ENCODE peak calls at places on chromosome 20, in five cellular contexts. L, Z, R, J and F are unnamed samples.

GRCh38 chr20:48901326-48901725 is 20.2 kb upstream of the ARFGEF2 start:
- DNase-seq in L (no peak), Z (no peak), R (no peak), J (no peak), F (no peak)

GRCh38 chr20:2801459-2801728 is 967 bp upstream of the CPXM1 start:
- DNase-seq in L (no peak), Z (no peak), R (no peak), J (no peak), F (no peak)

GRCh38 chr20:5871720-5872410 is 78.5 kb downstream of the TRMT6 start:
- DNase-seq in L (no peak), Z (no peak), R (no peak), J (no peak), F (no peak)

GRCh38 chr20:23112595-23112994 is 26.5 kb upstream of the CD93 start:
- DNase-seq in L (no peak), Z (no peak), R (no peak), J (no peak), F (no peak)

GRCh38 chr20:63552481-63553249 is 1.3 kb upstream of the FNDC11 start:
- DNase-seq in L (no peak), Z (no peak), R (peak; percentile 42), J (no peak), F (no peak)

GRCh38 chr20:41694796-41695195 is 76.6 kb upstream of the CHD6 start:
- DNase-seq in L (no peak), Z (no peak), R (no peak), J (no peak), F (no peak)

GRCh38 chr20:48604426-48604825 is 223.4 kb downstream of the PREX1 start:
- DNase-seq in L (no peak), Z (no peak), R (no peak), J (peak; percentile 40), F (no peak)

GRCh38 chr20:6764619-6765018 is 2.9 kb upstream of the BMP2 start:
- DNase-seq in L (no peak), Z (no peak), R (no peak), J (no peak), F (no peak)

GRCh38 chr20:32463642-32464400 is 105.7 kb downstream of the ASXL1 start:
- DNase-seq in L (no peak), Z (no peak), R (no peak), J (peak; percentile 90), F (no peak)

GRCh38 chr20:35972445-35972844 is 4.1 kb downstream of the CNBD2 start:
- DNase-seq in L (no peak), Z (no peak), R (no peak), J (no peak), F (peak; percentile 27)

GRCh38 chr20:4811661-4812181 is 90.0 kb downstream of the PRND start:
- DNase-seq in L (no peak), Z (no peak), R (no peak), J (peak; percentile 84), F (no peak)

GRCh38 chr20:45970646-45971424 is 1.2 kb downstream of the ZNF335 start:
- DNase-seq in L (no peak), Z (no peak), R (peak; percentile 20), J (no peak), F (peak; percentile 11)

GRCh38 chr20:37755665-37756064 is 61.8 kb downstream of the CTNNBL1 start:
- DNase-seq in L (no peak), Z (no peak), R (peak; percentile 5), J (no peak), F (no peak)

GRCh38 chr20:62453186-62453808 is 22.5 kb downstream of the GATA5 start:
- DNase-seq in L (no peak), Z (no peak), R (no peak), J (no peak), F (no peak)

GRCh38 chr20:37354210-37355195 is 8.6 kb downstream of the SRC start:
- DNase-seq in L (no peak), Z (no peak), R (no peak), J (peak; percentile 63), F (no peak)

GRCh38 chr20:8156603-8157079 is 24.6 kb downstream of the PLCB1 start:
- DNase-seq in L (no peak), Z (no peak), R (peak; percentile 8), J (no peak), F (peak; percentile 29)

GRCh38 chr20:13449868-13450441 is 188.8 kb downstream of the TASP1 start:
- DNase-seq in L (no peak), Z (no peak), R (no peak), J (no peak), F (no peak)

GRCh38 chr20:51678041-51678697 is 90.0 kb downstream of the ATP9A start:
- DNase-seq in L (no peak), Z (no peak), R (no peak), J (no peak), F (no peak)

GRCh38 chr20:62365814-62366369 is 1.2 kb downstream of the LAMA5 start:
- DNase-seq in L (no peak), Z (no peak), R (peak; percentile 81), J (peak; percentile 80), F (no peak)

GRCh38 chr20:4922186-4922585 is 79.1 kb downstream of the SLC23A2 start:
- DNase-seq in L (no peak), Z (no peak), R (no peak), J (no peak), F (no peak)

GRCh38 chr20:15760217-15760567 is 813.1 kb downstream of the KIF16B start:
- DNase-seq in L (no peak), Z (no peak), R (no peak), J (no peak), F (no peak)

GRCh38 chr20:58852559-58853271 is at the start of gene GNAS:
- DNase-seq in L (peak; percentile 69), Z (peak; percentile 11), R (peak; percentile 73), J (no peak), F (peak; percentile 26)

GRCh38 chr20:42370086-42370485 is 751.9 kb upstream of the CHD6 start:
- DNase-seq in L (no peak), Z (no peak), R (no peak), J (no peak), F (no peak)

GRCh38 chr20:14915356-14915755 is 577.9 kb upstream of the FLRT3 start:
- DNase-seq in L (no peak), Z (no peak), R (no peak), J (peak; percentile 68), F (no peak)

GRCh38 chr20:23366384-23366783 is 4.4 kb downstream of the GZF1 start:
- DNase-seq in L (peak; percentile 63), Z (no peak), R (peak; percentile 60), J (no peak), F (no peak)

GRCh38 chr20:2293971-2294370 is 1.8 kb upstream of the TGM3 start:
- DNase-seq in L (no peak), Z (no peak), R (no peak), J (no peak), F (no peak)

GRCh38 chr20:50169329-50169823 is 15.9 kb upstream of the PEDS1 start:
- DNase-seq in L (peak; percentile 75), Z (peak; percentile 50), R (peak; percentile 76), J (peak; percentile 88), F (peak; percentile 62)

GRCh38 chr20:47099093-47099492 is 204.4 kb downstream of the EYA2 start:
- DNase-seq in L (no peak), Z (no peak), R (no peak), J (no peak), F (no peak)

GRCh38 chr20:17646901-17647301 is 35.1 kb downstream of the RRBP1 start:
- DNase-seq in L (no peak), Z (no peak), R (no peak), J (peak; percentile 57), F (no peak)

GRCh38 chr20:58891686-58892125 is 39.2 kb downstream of the GNAS start:
- DNase-seq in L (peak; percentile 55), Z (no peak), R (peak; percentile 47), J (peak; percentile 70), F (peak; percentile 19)

GRCh38 chr20:39849664-39850063 is 839.4 kb downstream of the MAFB start:
- DNase-seq in L (no peak), Z (peak; percentile 83), R (peak; percentile 90), J (peak; percentile 89), F (peak; percentile 88)

GRCh38 chr20:63100926-63101699 is 94.3 kb upstream of the BHLHE23 start:
- DNase-seq in L (no peak), Z (no peak), R (no peak), J (peak; percentile 56), F (no peak)

GRCh38 chr20:47503685-47504084 is 2.0 kb downstream of the NCOA3 start:
- DNase-seq in L (no peak), Z (no peak), R (no peak), J (no peak), F (no peak)

GRCh38 chr20:54723723-54724122 is 248.3 kb downstream of the DOK5 start:
- DNase-seq in L (no peak), Z (no peak), R (no peak), J (no peak), F (no peak)

GRCh38 chr20:35277127-35277526 is 795 bp downstream of the MMP24OS start:
- DNase-seq in L (no peak), Z (no peak), R (no peak), J (no peak), F (no peak)

GRCh38 chr20:16209826-16210365 is 363.4 kb downstream of the KIF16B start:
- DNase-seq in L (no peak), Z (no peak), R (no peak), J (no peak), F (no peak)

GRCh38 chr20:43870484-43870883 is 44.2 kb upstream of the TOX2 start:
- DNase-seq in L (no peak), Z (no peak), R (no peak), J (no peak), F (no peak)
- TF ChIP-seq CTCF in L (no peak), Z (no peak), R (no peak), J (no peak), F (no peak)

GRCh38 chr20:650954-651353 is 2.0 kb downstream of the SRXN1 start:
- DNase-seq in L (no peak), Z (no peak), R (no peak), J (no peak), F (no peak)
- TF ChIP-seq CTCF in L (no peak), Z (peak; percentile 24), R (no peak), J (no peak), F (peak; percentile 45)

DNA sequence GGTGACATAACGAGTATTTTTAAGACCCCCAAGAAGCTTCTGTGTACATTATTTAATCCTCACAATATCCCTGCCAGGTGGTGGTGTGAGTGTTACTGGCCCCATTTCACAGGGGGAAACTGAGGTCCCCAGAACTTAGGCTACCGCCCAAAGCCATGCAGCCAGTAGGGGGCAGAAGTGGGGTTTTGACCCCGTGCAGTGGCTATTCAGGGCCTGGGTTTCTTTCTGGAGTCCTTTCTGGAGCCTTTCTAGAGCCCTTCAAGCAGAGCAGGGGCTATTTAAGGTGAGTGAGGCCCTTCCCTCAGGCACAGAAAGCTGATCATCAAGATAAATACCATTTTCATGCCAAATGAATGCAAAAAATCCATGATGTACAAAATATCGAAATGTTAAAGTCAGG is 59.0 kb downstream of the CTCFL start:
- DNase-seq in L (no peak), Z (no peak), R (no peak), J (no peak), F (no peak)
- TF ChIP-seq CTCF in L (no peak), Z (no peak), R (peak; percentile 2), J (no peak), F (peak; percentile 34)

GRCh38 chr20:11032611-11033010 is 358.8 kb upstream of the JAG1 start:
- DNase-seq in L (no peak), Z (no peak), R (no peak), J (no peak), F (no peak)
- TF ChIP-seq CTCF in L (no peak), Z (no peak), R (no peak), J (no peak), F (no peak)